ENCODE peak calls at places on chromosome 6, in four cellular contexts. V, S, J and H are unnamed samples.

GRCh38 chr6:79878142-79878748 is 69.1 kb downstream of the ELOVL4 start:
- DNase-seq in V (no peak), S (no peak), J (no peak), H (no peak)

GRCh38 chr6:127842562-127842961 is 58.3 kb downstream of the THEMIS start:
- DNase-seq in V (no peak), S (no peak), J (no peak), H (no peak)

GRCh38 chr6:147201885-147202515 is 2.2 kb upstream of the STXBP5 start:
- DNase-seq in V (peak), S (peak), J (no peak), H (peak)

GRCh38 chr6:76702187-76702586 is 629.7 kb upstream of the IMPG1 start:
- DNase-seq in V (no peak), S (no peak), J (no peak), H (no peak)

GRCh38 chr6:136967874-136968752 is 46.0 kb downstream of the SLC35D3 start:
- DNase-seq in V (peak), S (peak), J (peak), H (peak)

GRCh38 chr6:168345896-168346754 is 26.5 kb upstream of the DACT2 start:
- DNase-seq in V (no peak), S (no peak), J (no peak), H (no peak)

GRCh38 chr6:17656092-17656491 is 50.6 kb downstream of the NUP153 start:
- DNase-seq in V (no peak), S (no peak), J (no peak), H (peak)

GRCh38 chr6:45092135-45092534 is 236.0 kb upstream of the RUNX2 start:
- DNase-seq in V (no peak), S (no peak), J (no peak), H (no peak)

GRCh38 chr6:35601331-35602132 is 87.2 kb downstream of the FKBP5 start:
- DNase-seq in V (peak), S (peak), J (peak), H (no peak)

GRCh38 chr6:138882369-138883017 is 86.6 kb downstream of the ECT2L start:
- DNase-seq in V (no peak), S (no peak), J (no peak), H (no peak)

GRCh38 chr6:90413867-90414266 is 117.2 kb upstream of the BACH2 start:
- DNase-seq in V (peak), S (peak), J (peak), H (no peak)

GRCh38 chr6:69796081-69796626 is 656 bp downstream of the LMBRD1 start:
- DNase-seq in V (peak), S (peak), J (no peak), H (no peak)

GRCh38 chr6:72620866-72621242 is 1.0 kb upstream of the KCNQ5 start:
- DNase-seq in V (peak), S (no peak), J (peak), H (no peak)

GRCh38 chr6:72622094-72622540 is 253 bp downstream of the KCNQ5 start:
- DNase-seq in V (peak), S (peak), J (peak), H (peak)

GRCh38 chr6:72617721-72618120 is 4.1 kb upstream of the KCNQ5 start:
- DNase-seq in V (no peak), S (no peak), J (no peak), H (no peak)

GRCh38 chr6:72621243-72622093 is at the start of gene KCNQ5:
- DNase-seq in V (peak), S (no peak), J (peak), H (peak)

DNA sequence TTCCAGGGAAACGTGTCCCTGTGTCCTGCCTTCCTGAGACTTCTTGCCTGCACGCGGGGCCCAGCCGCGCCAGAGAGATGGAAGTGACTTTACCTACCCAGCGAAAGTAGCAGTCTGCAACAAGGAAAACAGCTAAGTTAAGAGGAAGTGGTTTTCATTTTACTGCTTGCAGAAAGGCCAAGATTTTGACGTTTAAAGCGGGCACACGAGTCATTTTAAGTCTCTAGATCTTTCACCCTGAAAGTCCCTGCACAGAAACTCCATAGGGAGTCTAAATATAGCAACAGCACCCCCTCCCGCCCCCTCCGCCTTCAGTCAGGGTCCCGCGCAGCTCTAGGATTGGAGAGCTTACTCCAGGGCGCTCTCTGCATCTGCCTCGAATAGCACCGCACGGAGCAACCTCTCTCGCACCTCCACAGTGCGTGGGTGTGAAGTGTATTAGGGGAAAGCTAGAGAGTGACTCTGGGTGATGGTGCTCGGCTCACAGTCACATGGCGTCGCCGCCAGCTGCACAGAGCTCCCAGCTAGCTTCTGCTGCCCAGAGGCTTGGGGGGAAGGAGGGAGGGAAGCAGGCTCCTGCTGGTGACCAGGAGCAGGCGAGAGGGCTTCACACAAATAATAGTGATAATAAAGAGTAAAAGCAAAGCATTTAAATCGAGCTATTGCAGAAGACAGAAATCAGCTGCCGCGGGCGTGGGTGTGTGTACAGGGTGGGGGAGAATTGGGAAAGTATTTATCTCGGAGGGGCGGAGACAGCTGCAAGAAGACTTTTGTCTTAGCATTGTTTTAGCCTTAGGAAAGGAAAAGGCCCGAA is 1.8 kb upstream of the KCNQ5 start:
- DNase-seq in V (peak), S (peak), J (peak), H (peak)
- TF ChIP-seq POLR2A in V (no peak), S (no peak), J (no peak), H (no peak)

GRCh38 chr6:26285143-26286134 is 79.6 kb upstream of the BTN3A2 start:
- DNase-seq in V (peak), S (peak), J (peak), H (peak)
- TF ChIP-seq POLR2A in V (peak), S (peak), J (peak), H (peak)

GRCh38 chr6:27601668-27602254 is 128.9 kb upstream of the ZNF184 start:
- DNase-seq in V (no peak), S (no peak), J (no peak), H (peak)
- TF ChIP-seq POLR2A in V (no peak), S (no peak), J (no peak), H (no peak)

GRCh38 chr6:102300350-102300749 is 906.8 kb downstream of the GRIK2 start:
- DNase-seq in V (no peak), S (no peak), J (no peak), H (no peak)

DNA sequence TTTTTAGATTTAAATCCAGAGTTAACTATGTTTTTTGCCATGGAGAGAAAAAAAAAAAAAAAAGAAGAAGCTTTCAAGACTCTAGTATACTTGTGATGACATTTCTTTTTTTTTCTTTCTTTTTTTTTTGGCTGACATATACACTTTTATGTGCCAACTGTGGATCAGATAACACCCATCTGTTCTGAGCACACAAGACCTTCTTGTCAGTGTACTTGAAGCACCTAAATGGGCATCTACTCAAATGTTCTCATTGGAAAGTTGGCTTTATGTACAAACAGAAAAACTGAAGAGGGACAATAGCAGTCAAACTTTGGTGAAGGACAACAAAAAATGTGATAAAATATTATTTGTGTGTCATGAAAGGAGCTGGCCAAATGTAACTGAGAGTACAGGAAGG is 904.6 kb downstream of the GRIK2 start:
- DNase-seq in V (no peak), S (no peak), J (no peak), H (no peak)
- TF ChIP-seq POLR2A in V (no peak), S (no peak), J (no peak), H (no peak)